ENCODE peak calls at places on chromosomes 5 and 9, in four cellular contexts. T, Y, O and F are unnamed samples.

GRCh38 chr5:32791536-32792240 is 80.6 kb downstream of the NPR3 start:
- DNase-seq in O (no peak), T (no peak), Y (no peak), F (no peak)

GRCh38 chr5:112419596-112420110 is 576 bp upstream of the EPB41L4A start:
- DNase-seq in Y (no peak), T (no peak), O (peak; percentile 63), F (peak; percentile 68)

GRCh38 chr9:71897573-71897972 is 13.4 kb downstream of the ABHD17B start:
- DNase-seq in O (no peak), Y (no peak), T (no peak), F (no peak)

GRCh38 chr9:7205806-7206205 is 448.0 kb downstream of the KDM4C start:
- DNase-seq in T (no peak), Y (no peak), O (no peak), F (no peak)

GRCh38 chr5:166091931-166092330 is 2199.5 kb upstream of the WWC1 start:
- DNase-seq in Y (no peak), T (no peak), O (no peak), F (no peak)

GRCh38 chr9:89000973-89001916 is 10.0 kb downstream of the S1PR3 start:
- DNase-seq in Y (peak; percentile 65), T (no peak), O (peak; percentile 94), F (peak; percentile 98)

GRCh38 chr5:136070486-136071285 is 41.9 kb downstream of the TGFBI start:
- DNase-seq in O (no peak), T (no peak), Y (no peak), F (no peak)

GRCh38 chr5:38616061-38616460 is 59.6 kb upstream of the LIFR start:
- DNase-seq in T (no peak), Y (no peak), O (no peak), F (no peak)

GRCh38 chr5:143229896-143230675 is 173.4 kb downstream of the NR3C1 start:
- DNase-seq in O (no peak), T (peak; percentile 99), Y (peak; percentile 37), F (no peak)

GRCh38 chr9:14768561-14769234 is 46.2 kb upstream of the CER1 start:
- DNase-seq in O (peak; percentile 18), Y (peak; percentile 34), T (no peak), F (peak; percentile 81)

GRCh38 chr5:143341807-143342570 is 61.5 kb downstream of the NR3C1 start:
- DNase-seq in T (no peak), O (no peak), Y (no peak), F (no peak)

GRCh38 chr9:101162231-101162630 is 133.7 kb downstream of the PLPPR1 start:
- DNase-seq in Y (peak; percentile 65), O (no peak), T (no peak), F (no peak)

GRCh38 chr5:92956886-92957285 is 624.1 kb downstream of the NR2F1-AS1 start:
- DNase-seq in Y (no peak), T (no peak), O (no peak), F (no peak)

GRCh38 chr5:39005566-39006232 is 68.5 kb downstream of the RICTOR start:
- DNase-seq in O (no peak), T (no peak), Y (peak; percentile 12), F (peak; percentile 51)

GRCh38 chr9:71816782-71817549 is 48.7 kb upstream of the CEMIP2 start:
- DNase-seq in Y (no peak), T (no peak), O (no peak), F (no peak)

GRCh38 chr5:132013006-132013689 is 1.7 kb upstream of the ACSL6 start:
- DNase-seq in T (no peak), Y (no peak), O (peak; percentile 5), F (no peak)

GRCh38 chr5:8012131-8012977 is 143.4 kb downstream of the MTRR start:
- DNase-seq in O (peak; percentile 69), Y (peak; percentile 6), T (no peak), F (no peak)

GRCh38 chr5:168649306-168649705 is 70.1 kb upstream of the PANK3 start:
- DNase-seq in Y (no peak), O (no peak), T (no peak), F (no peak)

GRCh38 chr5:169628891-169629290 is 8.2 kb upstream of the DOCK2 start:
- DNase-seq in T (no peak), O (no peak), Y (no peak), F (no peak)

GRCh38 chr9:80937646-80938045 is 751.7 kb downstream of the TLE1 start:
- DNase-seq in Y (no peak), T (no peak), O (no peak), F (no peak)

GRCh38 chr5:10536511-10536910 is 27.4 kb upstream of the ANKRD33B start:
- DNase-seq in O (no peak), T (no peak), Y (no peak), F (no peak)

GRCh38 chr5:105954341-105954740 is 1716.4 kb downstream of the EFNA5 start:
- DNase-seq in T (no peak), Y (no peak), O (no peak), F (no peak)

GRCh38 chr9:87333802-87334201 is 163.9 kb upstream of the DAPK1 start:
- DNase-seq in T (no peak), Y (no peak), O (no peak), F (no peak)

GRCh38 chr9:128882677-128883590 is 1.0 kb downstream of the LRRC8A start:
- DNase-seq in O (no peak), Y (peak; percentile 31), T (no peak), F (no peak)

GRCh38 chr9:83449981-83450380 is 88.2 kb downstream of the FRMD3 start:
- DNase-seq in Y (no peak), T (no peak), O (no peak), F (no peak)

GRCh38 chr9:127557466-127557869 is 54.6 kb upstream of the STXBP1 start:
- DNase-seq in T (no peak), Y (no peak), O (no peak), F (no peak)

GRCh38 chr9:93031629-93032431 is 26.7 kb upstream of the SUSD3 start:
- DNase-seq in T (no peak), Y (no peak), O (no peak), F (no peak)

DNA sequence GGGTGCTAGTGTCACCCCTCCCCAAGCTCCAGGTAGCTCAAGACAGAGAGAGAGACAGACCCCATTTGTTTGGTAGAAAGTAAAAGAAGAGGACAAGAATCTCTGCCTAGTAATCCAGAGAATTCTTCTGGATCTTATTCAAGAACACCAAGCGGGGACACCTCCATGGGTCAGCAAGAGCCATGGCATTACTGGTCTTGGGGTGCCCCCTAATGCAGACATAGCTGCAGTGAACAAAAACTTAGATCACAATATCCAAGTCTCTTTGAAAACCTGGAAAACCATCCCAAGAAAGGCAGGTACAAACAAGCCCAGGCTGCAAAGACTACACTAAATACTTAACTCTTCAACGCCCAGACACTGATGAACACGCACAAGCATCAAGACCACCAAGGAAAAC is 29.9 kb upstream of the PDE4D start:
- DNase-seq in O (peak; percentile 23), Y (no peak), T (no peak), F (peak; percentile 48)
- TF ChIP-seq CTCF in O (no peak), Y (no peak), T (no peak), F (peak; percentile 57)

GRCh38 chr5:140673187-140673976 is at the start of gene DND1:
- DNase-seq in Y (no peak), O (peak; percentile 30), T (no peak), F (peak; percentile 76)

GRCh38 chr5:140674629-140675028 is 1.3 kb upstream of the DND1 start:
- DNase-seq in T (no peak), O (no peak), Y (no peak), F (no peak)

GRCh38 chr5:140671472-140672210 is 1.7 kb downstream of the DND1 start:
- DNase-seq in T (no peak), O (no peak), Y (no peak), F (peak; percentile 31)

GRCh38 chr5:140674211-140674610 is 835 bp upstream of the DND1 start:
- DNase-seq in T (no peak), Y (no peak), O (no peak), F (no peak)

DNA sequence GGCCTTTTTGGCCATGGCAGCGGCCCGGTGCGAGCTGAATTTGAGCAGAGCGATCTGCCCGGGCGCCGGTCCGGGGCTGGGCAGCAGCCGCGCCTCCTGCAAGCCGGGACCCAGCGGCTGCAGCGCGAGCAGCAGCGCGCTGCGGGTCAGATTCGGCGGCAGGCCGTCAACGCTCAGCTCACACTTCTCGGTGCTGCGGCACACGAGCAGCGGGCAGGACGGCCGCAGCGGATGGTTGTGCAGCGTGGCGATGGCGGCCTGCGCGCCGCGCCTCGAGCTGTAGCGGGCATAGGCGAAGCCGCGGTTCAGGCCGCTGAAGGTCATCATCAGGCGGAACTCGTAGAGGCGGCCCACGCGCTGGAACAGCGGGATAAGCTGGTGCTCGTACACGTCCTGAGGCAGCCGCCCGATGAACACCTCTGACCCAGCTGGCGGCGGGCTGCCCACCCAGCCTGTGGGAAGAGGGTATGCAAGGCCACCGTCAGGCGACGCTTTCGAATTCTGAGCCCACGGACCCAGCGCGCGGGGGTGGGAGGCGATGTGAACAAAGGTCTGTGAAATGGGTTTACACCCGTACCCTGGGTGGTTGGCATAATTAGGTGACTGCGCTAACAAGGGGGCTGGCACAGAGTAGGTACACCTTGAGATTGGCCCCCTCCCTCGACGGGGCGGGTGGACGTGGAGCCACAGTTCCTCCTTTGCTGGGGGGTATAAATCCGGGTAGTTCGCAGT is 755 bp downstream of the DND1 start:
- DNase-seq in T (no peak), Y (no peak), O (peak; percentile 22), F (peak; percentile 76)
- TF ChIP-seq CREB1 in T (no peak), Y (no peak), O (no peak), F (no peak)

DNA sequence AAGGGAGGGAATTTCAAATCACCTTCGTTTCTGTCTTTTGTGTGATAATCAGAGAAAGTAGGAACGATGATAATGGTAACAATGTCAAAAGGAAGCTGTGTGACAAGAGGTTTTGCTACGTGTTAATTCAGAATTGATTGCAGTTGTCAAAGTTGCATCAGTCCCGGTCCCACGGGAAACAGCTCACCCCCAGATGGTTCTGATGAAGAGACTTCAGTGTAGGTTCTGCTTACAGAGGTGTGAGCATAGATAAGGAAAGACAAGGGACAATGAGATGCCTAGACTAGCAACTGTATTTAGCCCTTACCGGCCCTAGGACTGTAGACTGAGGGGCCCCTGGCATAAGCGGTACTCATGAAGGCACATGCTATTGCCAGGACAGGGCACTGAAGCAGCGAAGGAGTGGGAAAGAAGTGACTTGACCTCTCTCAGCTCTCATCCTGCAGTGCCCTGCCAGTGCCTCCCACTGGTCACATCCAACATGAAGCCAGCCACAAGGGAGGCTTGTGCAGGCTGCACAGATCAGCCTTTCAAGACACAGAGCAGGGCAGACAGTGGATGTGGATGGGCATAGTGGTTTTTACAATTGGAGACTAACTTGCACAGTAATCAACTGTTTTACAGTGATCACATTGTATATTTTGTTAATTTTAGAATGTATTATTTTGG is 21.1 kb downstream of the PDE8B start:
- DNase-seq in T (no peak), O (no peak), Y (no peak), F (peak; percentile 8)
- TF ChIP-seq CTCF in T (no peak), O (no peak), Y (no peak), F (peak; percentile 50)

GRCh38 chr9:124282442-124283231 is 24.9 kb downstream of the NEK6 start:
- DNase-seq in O (no peak), T (no peak), Y (peak; percentile 62), F (no peak)
- TF ChIP-seq CREB1 in O (no peak), T (no peak), Y (no peak), F (no peak)

GRCh38 chr9:98075332-98075805 is 18.8 kb downstream of the NANS start:
- DNase-seq in O (no peak), T (no peak), Y (no peak), F (peak; percentile 26)
- TF ChIP-seq CTCF in O (no peak), T (no peak), Y (no peak), F (no peak)

GRCh38 chr9:2576631-2577030 is 45.0 kb upstream of the VLDLR start:
- DNase-seq in T (no peak), Y (no peak), O (no peak), F (no peak)
- TF ChIP-seq CREB1 in T (no peak), Y (no peak), O (no peak), F (no peak)